ENCODE peak calls at places on chromosomes 12 and 14, in six cellular contexts. M is H1, V is mesenchymal stem cell, X is H9, P is IMR-90, L is trophoblast cell. E is an unnamed sample.

GRCh38 chr14:74314576-74314975 is 11.8 kb upstream of the ABCD4 start:
- DNase-seq in P (no peak), X (no peak), L (no peak), V (no peak), M (no peak), E (no peak)

GRCh38 chr14:68975667-68976066 is 3.4 kb downstream of the ACTN1 start:
- DNase-seq in P (peak), X (no peak), V (peak), M (no peak), L (peak), E (no peak)

GRCh38 chr14:59130472-59130871 is 58.0 kb upstream of the DAAM1 start:
- DNase-seq in V (no peak), L (no peak), M (no peak), X (no peak), P (no peak), E (no peak)

GRCh38 chr12:57898308-57898970 is 42.9 kb upstream of the ATP23 start:
- DNase-seq in M (no peak), P (peak), L (no peak), X (no peak), V (no peak), E (no peak)

GRCh38 chr14:92615451-92615850 is 101.9 kb downstream of the RIN3 start:
- DNase-seq in P (no peak), V (no peak), L (no peak), M (no peak), X (no peak), E (no peak)

GRCh38 chr12:527241-527640 is 67.5 kb downstream of the B4GALNT3 start:
- DNase-seq in M (no peak), P (no peak), L (no peak), V (no peak), X (no peak), E (no peak)

GRCh38 chr14:105526781-105527380 is 498 bp downstream of the TMEM121 start:
- DNase-seq in X (no peak), P (no peak), V (no peak), L (no peak), M (no peak), E (no peak)

GRCh38 chr12:6311822-6312528 is 1.5 kb downstream of the PLEKHG6 start:
- DNase-seq in X (no peak), L (no peak), V (no peak), P (no peak), M (no peak), E (no peak)

DNA sequence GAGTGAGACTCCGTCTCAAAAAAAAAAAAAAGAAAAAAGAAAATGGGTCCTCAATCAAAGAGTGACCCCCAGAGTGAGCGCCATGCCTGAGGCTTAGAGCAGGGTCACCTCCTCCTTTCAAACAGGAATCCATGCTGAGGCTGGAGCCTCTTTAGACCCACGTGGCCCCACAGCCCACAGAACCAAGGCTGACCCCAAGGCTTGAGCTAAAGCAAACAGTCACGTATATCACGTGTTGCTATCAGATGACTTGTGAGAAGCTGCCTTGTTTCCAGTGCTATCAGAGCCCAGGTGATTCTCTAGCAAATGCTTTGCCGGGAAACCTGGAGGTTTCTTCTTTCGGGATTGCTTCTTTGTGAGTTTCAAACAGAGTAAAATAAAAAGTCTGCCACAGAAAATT is 31.7 kb upstream of the DYNC1H1 start:
- DNase-seq in M (no peak), L (no peak), X (no peak), P (peak), V (no peak), E (no peak)
- H4K91ac ChIP-seq in M (no peak), L (no peak), X (no peak), P (peak), V (no peak), E (no peak)

GRCh38 chr12:56725723-56726102 is 614 bp upstream of the NACA start:
- DNase-seq in L (no peak), X (no peak), P (no peak), M (no peak), V (no peak), E (no peak)

GRCh38 chr12:56723889-56724659 is 1.0 kb downstream of the NACA start:
- DNase-seq in X (no peak), L (peak), P (peak), V (peak), M (no peak), E (no peak)

GRCh38 chr12:56723352-56723751 is 1.7 kb downstream of the NACA start:
- DNase-seq in L (no peak), V (no peak), M (no peak), X (no peak), P (no peak), E (no peak)

GRCh38 chr12:56724989-56725722 is at the start of gene NACA:
- DNase-seq in V (peak), L (peak), P (peak), M (peak), X (peak), E (peak)

GRCh38 chr12:56724660-56724988 is 475 bp downstream of the NACA start:
- DNase-seq in P (no peak), L (no peak), M (no peak), V (peak), X (no peak), E (peak)
- H2BK120ac ChIP-seq in P (peak), L (peak), M (peak), V (peak), X (no peak), E (no peak)

GRCh38 chr12:119603767-119604166 is 10.2 kb downstream of the TMEM233 start:
- DNase-seq in X (no peak), V (no peak), P (no peak), L (no peak), M (no peak), E (no peak)

GRCh38 chr12:119598159-119598558 is 4.6 kb downstream of the TMEM233 start:
- DNase-seq in V (no peak), M (no peak), X (no peak), L (no peak), P (no peak), E (no peak)

GRCh38 chr12:119601877-119602536 is 8.4 kb downstream of the TMEM233 start:
- DNase-seq in L (no peak), X (no peak), P (no peak), V (no peak), M (no peak), E (no peak)

DNA sequence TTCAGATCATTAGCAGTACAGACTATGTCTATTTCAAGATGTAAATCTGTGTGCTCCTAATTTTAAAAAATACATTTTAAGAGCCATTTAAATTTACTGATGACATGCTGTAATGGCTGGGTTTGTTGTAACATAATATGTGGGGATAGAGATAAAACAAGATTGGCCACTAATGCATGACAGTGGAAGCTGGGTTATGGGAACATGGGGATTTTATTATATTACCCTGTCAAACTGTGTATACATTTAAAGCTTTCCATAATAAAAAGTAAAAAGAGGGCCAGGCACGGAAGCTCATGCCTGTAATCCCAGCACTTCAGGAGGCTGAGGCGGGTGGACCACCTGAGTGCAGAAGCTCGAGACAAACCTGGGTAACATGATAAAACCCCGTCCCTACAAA is 9.1 kb downstream of the TMEM233 start:
- DNase-seq in L (no peak), P (no peak), M (no peak), X (no peak), V (no peak), E (no peak)
- H4K91ac ChIP-seq in L (no peak), P (no peak), M (no peak), X (no peak), V (no peak), E (no peak)

GRCh38 chr14:21070083-21070609 is at the start of gene ARHGEF40:
- DNase-seq in M (no peak), P (peak), L (peak), X (peak), V (peak), E (no peak)
- H2BK120ac ChIP-seq in M (peak), P (peak), L (peak), X (no peak), V (peak), E (peak)

DNA sequence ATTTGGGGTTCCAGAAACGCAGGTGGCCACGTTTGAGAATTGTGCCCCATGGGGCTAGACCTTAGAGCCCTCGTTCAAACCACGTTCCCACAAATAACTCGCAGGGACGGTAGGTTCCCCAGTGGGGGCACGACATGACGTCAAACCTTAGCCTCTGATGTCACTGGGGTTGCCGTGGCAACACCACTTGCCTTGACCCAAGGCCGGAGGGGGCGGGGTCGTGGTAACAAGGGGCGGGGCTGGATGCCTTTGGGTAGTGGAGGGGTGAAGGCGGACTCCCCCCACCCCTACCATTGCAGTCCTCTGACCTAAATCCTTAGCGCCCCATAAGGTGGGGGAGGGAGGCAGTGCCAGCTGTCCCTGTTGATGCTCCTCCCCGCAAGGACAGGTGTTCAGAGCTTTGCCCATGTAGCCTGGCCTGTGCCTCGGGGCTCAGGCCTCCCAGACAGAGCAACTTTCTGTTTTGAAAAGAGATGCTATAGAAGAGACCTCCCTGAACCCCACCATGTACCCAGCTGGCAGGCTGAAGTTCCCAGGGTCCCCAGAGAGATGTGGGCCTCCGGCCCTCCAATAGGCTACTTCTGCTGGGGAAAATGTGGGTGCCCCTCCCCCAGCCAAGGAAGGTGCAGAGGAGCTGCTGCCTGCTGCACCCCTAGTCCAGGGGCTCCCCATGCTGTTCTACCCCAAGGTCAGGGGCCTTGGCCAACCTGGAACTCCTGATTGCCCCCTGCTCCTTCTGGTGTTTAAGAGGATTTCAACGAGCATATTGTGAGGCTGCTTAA is 1.9 kb downstream of the FAM222A start:
- DNase-seq in P (no peak), L (no peak), X (no peak), M (peak), V (no peak), E (no peak)
- H4K91ac ChIP-seq in P (no peak), L (no peak), X (no peak), M (no peak), V (no peak), E (no peak)